ENCODE peak calls at places on chromosomes 12 and 14, in four cellular contexts. N is fibroblast of lung, E is tibial nerve, H is MM.1S. A is an unnamed sample.
A peak's percentile ranks its signal among the peaks of the same experiment; 100 is the strongest.

GRCh38 chr14:24664366-24664765 is 30.4 kb upstream of the GZMB start:
- DNase-seq in H (no peak), N (no peak), E (no peak), A (no peak)

GRCh38 chr12:2384533-2385328 is 331.9 kb downstream of the CACNA1C start:
- DNase-seq in N (peak; percentile 69), E (no peak), H (no peak), A (peak; percentile 25)

GRCh38 chr12:101777476-101777875 is 38.2 kb upstream of the SYCP3 start:
- DNase-seq in H (peak; percentile 18), N (no peak), E (no peak), A (no peak)

GRCh38 chr14:24303988-24304387 is 3.8 kb downstream of the CIDEB start:
- DNase-seq in H (no peak), N (no peak), E (no peak), A (no peak)

GRCh38 chr12:67365131-67365530 is 96.0 kb downstream of the CAND1 start:
- DNase-seq in H (no peak), N (no peak), E (no peak), A (no peak)

GRCh38 chr14:46048127-46048526 is 603.5 kb downstream of the RPL10L start:
- DNase-seq in H (no peak), E (no peak), N (peak; percentile 47), A (no peak)

GRCh38 chr12:61422786-61423185 is 837.4 kb upstream of the USP15 start:
- DNase-seq in N (no peak), E (no peak), H (no peak), A (no peak)

GRCh38 chr14:74922752-74923401 is at the start of gene RPS6KL1:
- DNase-seq in N (peak; percentile 75), H (peak; percentile 76), E (peak; percentile 52), A (peak; percentile 89)

GRCh38 chr14:101068293-101068957 is 164.9 kb upstream of the RTL1 start:
- DNase-seq in H (no peak), E (peak; percentile 3), N (no peak), A (peak; percentile 46)

GRCh38 chr12:29794869-29795268 is 11.1 kb upstream of the TMTC1 start:
- DNase-seq in H (no peak), N (no peak), E (no peak), A (no peak)

GRCh38 chr14:50260511-50260910 is 29.1 kb upstream of the SOS2 start:
- DNase-seq in N (peak; percentile 30), H (peak; percentile 24), E (no peak), A (no peak)

DNA sequence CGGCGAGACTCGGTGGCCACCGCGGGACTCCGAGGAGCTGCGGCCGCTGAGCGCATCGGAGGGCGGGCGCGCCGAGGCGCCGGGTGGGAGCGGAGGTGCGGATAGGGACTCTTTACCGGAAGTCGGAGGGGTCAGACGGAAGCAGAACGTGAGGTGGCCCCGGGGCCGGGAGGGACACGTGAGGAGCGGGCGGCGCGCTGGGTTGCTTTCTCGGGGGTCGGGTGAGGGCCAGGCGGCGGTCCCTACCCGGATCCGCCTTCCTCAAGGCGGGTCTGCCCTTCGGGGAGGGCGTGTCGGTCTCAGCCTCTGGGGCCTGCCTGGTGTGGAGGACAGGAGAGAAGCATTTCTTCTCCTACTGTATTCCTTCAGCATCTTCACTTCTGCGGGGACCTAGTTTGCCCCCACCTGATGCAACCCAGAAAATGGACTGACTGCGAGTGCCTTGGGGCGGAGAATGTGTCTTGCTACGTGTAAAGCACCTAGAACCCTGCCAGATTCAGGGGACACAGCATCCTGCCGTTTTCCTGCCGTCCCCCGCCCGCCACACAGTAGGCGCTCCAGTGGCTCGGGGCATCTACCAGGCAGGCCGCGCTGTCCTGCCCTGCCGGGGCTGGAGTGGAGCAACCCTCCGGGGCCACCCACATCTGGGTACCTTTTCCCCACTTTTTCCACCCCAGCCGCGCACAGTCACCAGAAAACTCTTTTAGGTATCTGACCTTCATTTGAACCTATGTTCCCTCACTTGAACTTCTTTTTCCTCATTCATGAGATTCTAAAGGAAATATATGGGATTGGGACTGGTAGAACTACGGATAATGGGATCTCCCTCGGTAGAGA is 562 bp upstream of the ATXN2 start:
- DNase-seq in H (peak; percentile 78), E (peak; percentile 77), N (peak; percentile 95), A (peak; percentile 94)
- TF ChIP-seq CTCF in H (no peak), E (no peak), N (no peak), A (no peak)

GRCh38 chr12:94762259-94762942 is 112.0 kb upstream of the TMCC3 start:
- DNase-seq in E (no peak), H (peak; percentile 80), N (no peak), A (no peak)
- TF ChIP-seq CTCF in E (no peak), H (no peak), N (no peak), A (no peak)

GRCh38 chr12:44876554-44877275 is 600 bp upstream of the NELL2 start:
- DNase-seq in H (peak; percentile 28), E (no peak), N (peak; percentile 48), A (no peak)
- TF ChIP-seq CTCF in H (peak; percentile 25), E (no peak), N (no peak), A (no peak)

GRCh38 chr12:47817272-47818006 is 2.3 kb downstream of the HDAC7 start:
- DNase-seq in E (no peak), N (no peak), H (no peak), A (no peak)
- TF ChIP-seq CTCF in E (no peak), N (peak; percentile 34), H (peak; percentile 37), A (no peak)

GRCh38 chr14:99502989-99503421 is 21.8 kb downstream of the CCNK start:
- DNase-seq in N (no peak), E (no peak), H (no peak), A (no peak)
- TF ChIP-seq CTCF in N (no peak), E (no peak), H (no peak), A (no peak)